ENCODE peak calls at places on chromosomes 5 and 9, in seven cellular contexts. One of them, this sample, is unnamed.

GRCh38 chr5:27855491-27855890 is 817.1 kb upstream of the CDH9 start:
- DNase-seq in endodermal cell: no peak
- DNase-seq in ascending aorta: no peak
- DNase-seq in AG10803: no peak
- DNase-seq in PC-9: no peak
- DNase-seq in tibial artery: no peak
- DNase-seq in stomach: no peak
- DNase-seq in this sample: no peak

GRCh38 chr5:62326702-62327101 is 20.7 kb downstream of the KIF2A start:
- DNase-seq in endodermal cell: no peak
- DNase-seq in ascending aorta: no peak
- DNase-seq in AG10803: no peak
- DNase-seq in PC-9: no peak
- DNase-seq in tibial artery: no peak
- DNase-seq in stomach: no peak
- DNase-seq in this sample: no peak

GRCh38 chr9:83384214-83384613 is 154.0 kb downstream of the FRMD3 start:
- DNase-seq in endodermal cell: no peak
- DNase-seq in ascending aorta: no peak
- DNase-seq in AG10803: no peak
- DNase-seq in PC-9: no peak
- DNase-seq in tibial artery: no peak
- DNase-seq in stomach: no peak
- DNase-seq in this sample: no peak

GRCh38 chr5:65142511-65143011 is 339.2 kb downstream of the ADAMTS6 start:
- DNase-seq in endodermal cell: peak; percentile 73
- DNase-seq in ascending aorta: no peak
- DNase-seq in AG10803: peak; percentile 86
- DNase-seq in PC-9: no peak
- DNase-seq in tibial artery: no peak
- DNase-seq in stomach: no peak
- DNase-seq in this sample: peak; percentile 50

GRCh38 chr5:149656576-149657182 is 73.4 kb upstream of the PPARGC1B start:
- DNase-seq in endodermal cell: peak; percentile 95
- DNase-seq in ascending aorta: peak; percentile 64
- DNase-seq in AG10803: no peak
- DNase-seq in PC-9: no peak
- DNase-seq in tibial artery: peak; percentile 58
- DNase-seq in stomach: peak; percentile 72
- DNase-seq in this sample: peak; percentile 41

GRCh38 chr5:57176350-57176857 is 2.5 kb downstream of the GPBP1 start:
- DNase-seq in endodermal cell: no peak
- DNase-seq in ascending aorta: no peak
- DNase-seq in AG10803: peak; percentile 54
- DNase-seq in PC-9: no peak
- DNase-seq in tibial artery: no peak
- DNase-seq in stomach: no peak
- DNase-seq in this sample: peak; percentile 84

GRCh38 chr5:141862936-141863543 is 15.2 kb downstream of the PCDH1 start:
- DNase-seq in endodermal cell: no peak
- DNase-seq in ascending aorta: no peak
- DNase-seq in AG10803: no peak
- DNase-seq in PC-9: no peak
- DNase-seq in tibial artery: no peak
- DNase-seq in stomach: no peak
- DNase-seq in this sample: no peak

GRCh38 chr5:134136771-134137170 is 22.3 kb downstream of the TCF7 start:
- DNase-seq in endodermal cell: peak; percentile 34
- DNase-seq in ascending aorta: peak; percentile 27
- DNase-seq in AG10803: no peak
- DNase-seq in PC-9: no peak
- DNase-seq in tibial artery: peak; percentile 34
- DNase-seq in stomach: peak; percentile 15
- DNase-seq in this sample: no peak

GRCh38 chr5:155616779-155617392 is 603.3 kb downstream of the KIF4B start:
- DNase-seq in endodermal cell: peak; percentile 94
- DNase-seq in ascending aorta: no peak
- DNase-seq in AG10803: peak; percentile 16
- DNase-seq in PC-9: no peak
- DNase-seq in tibial artery: no peak
- DNase-seq in stomach: peak; percentile 26
- DNase-seq in this sample: peak; percentile 0

GRCh38 chr5:168423478-168423877 is 62.8 kb upstream of the RARS1 start:
- DNase-seq in endodermal cell: no peak
- DNase-seq in ascending aorta: no peak
- DNase-seq in AG10803: no peak
- DNase-seq in PC-9: no peak
- DNase-seq in tibial artery: no peak
- DNase-seq in stomach: no peak
- DNase-seq in this sample: no peak

GRCh38 chr5:165502893-165503696 is 1997.7 kb downstream of the MAT2B start:
- DNase-seq in endodermal cell: no peak
- DNase-seq in ascending aorta: no peak
- DNase-seq in AG10803: no peak
- DNase-seq in PC-9: no peak
- DNase-seq in tibial artery: no peak
- DNase-seq in stomach: no peak
- DNase-seq in this sample: peak; percentile 1

GRCh38 chr9:83034587-83034986 is 28.4 kb downstream of the RASEF start:
- DNase-seq in endodermal cell: no peak
- DNase-seq in ascending aorta: no peak
- DNase-seq in AG10803: peak; percentile 10
- DNase-seq in PC-9: no peak
- DNase-seq in tibial artery: no peak
- DNase-seq in stomach: no peak
- DNase-seq in this sample: no peak

GRCh38 chr9:105138306-105138801 is 106.1 kb upstream of the SLC44A1 start:
- DNase-seq in endodermal cell: peak; percentile 87
- DNase-seq in ascending aorta: no peak
- DNase-seq in AG10803: no peak
- DNase-seq in PC-9: peak; percentile 48
- DNase-seq in tibial artery: no peak
- DNase-seq in stomach: no peak
- DNase-seq in this sample: peak; percentile 59

GRCh38 chr5:35971186-35971877 is 19.9 kb downstream of the UGT3A1 start:
- DNase-seq in endodermal cell: no peak
- DNase-seq in ascending aorta: no peak
- DNase-seq in AG10803: peak; percentile 54
- DNase-seq in PC-9: no peak
- DNase-seq in tibial artery: no peak
- DNase-seq in stomach: no peak
- DNase-seq in this sample: peak; percentile 10

GRCh38 chr5:143653766-143654282 is 158.1 kb upstream of the HMHB1 start:
- DNase-seq in endodermal cell: no peak
- DNase-seq in ascending aorta: no peak
- DNase-seq in AG10803: no peak
- DNase-seq in PC-9: no peak
- DNase-seq in tibial artery: no peak
- DNase-seq in stomach: no peak
- DNase-seq in this sample: no peak

GRCh38 chr9:95857122-95857521 is 18.4 kb upstream of the ERCC6L2 start:
- DNase-seq in endodermal cell: peak; percentile 50
- DNase-seq in ascending aorta: no peak
- DNase-seq in AG10803: peak; percentile 44
- DNase-seq in PC-9: peak; percentile 95
- DNase-seq in tibial artery: no peak
- DNase-seq in stomach: no peak
- DNase-seq in this sample: peak; percentile 74

GRCh38 chr5:73338201-73339126 is 110.1 kb downstream of the FOXD1 start:
- DNase-seq in endodermal cell: no peak
- DNase-seq in ascending aorta: no peak
- DNase-seq in AG10803: peak; percentile 77
- DNase-seq in PC-9: no peak
- DNase-seq in tibial artery: no peak
- DNase-seq in stomach: no peak
- DNase-seq in this sample: no peak

GRCh38 chr5:35438786-35439185 is 178.9 kb upstream of the SPEF2 start:
- DNase-seq in endodermal cell: no peak
- DNase-seq in ascending aorta: no peak
- DNase-seq in AG10803: no peak
- DNase-seq in PC-9: no peak
- DNase-seq in tibial artery: no peak
- DNase-seq in stomach: no peak
- DNase-seq in this sample: no peak

GRCh38 chr9:13810510-13810909 is 503.4 kb downstream of the NFIB start:
- DNase-seq in endodermal cell: no peak
- DNase-seq in ascending aorta: no peak
- DNase-seq in AG10803: no peak
- DNase-seq in PC-9: no peak
- DNase-seq in tibial artery: no peak
- DNase-seq in stomach: no peak
- DNase-seq in this sample: peak; percentile 36

GRCh38 chr9:122008559-122008958 is 84.5 kb downstream of the TTLL11 start:
- DNase-seq in endodermal cell: no peak
- DNase-seq in ascending aorta: no peak
- DNase-seq in AG10803: no peak
- DNase-seq in PC-9: no peak
- DNase-seq in tibial artery: no peak
- DNase-seq in stomach: no peak
- DNase-seq in this sample: no peak

GRCh38 chr5:179427676-179428056 is 82.4 kb upstream of the ADAMTS2 start:
- DNase-seq in endodermal cell: no peak
- DNase-seq in ascending aorta: peak; percentile 38
- DNase-seq in AG10803: no peak
- DNase-seq in PC-9: peak; percentile 26
- DNase-seq in tibial artery: peak; percentile 45
- DNase-seq in stomach: no peak
- DNase-seq in this sample: no peak

GRCh38 chr5:115432691-115433090 is 111.9 kb downstream of the FEM1C start:
- DNase-seq in endodermal cell: no peak
- DNase-seq in ascending aorta: no peak
- DNase-seq in AG10803: no peak
- DNase-seq in PC-9: peak; percentile 77
- DNase-seq in tibial artery: no peak
- DNase-seq in stomach: no peak
- DNase-seq in this sample: no peak

GRCh38 chr5:180908400-180908799 is 9.4 kb downstream of the BTNL8 start:
- DNase-seq in endodermal cell: no peak
- DNase-seq in ascending aorta: no peak
- DNase-seq in AG10803: no peak
- DNase-seq in PC-9: no peak
- DNase-seq in tibial artery: no peak
- DNase-seq in stomach: no peak
- DNase-seq in this sample: no peak
- H3K4me3 ChIP-seq in endodermal cell: no peak overlapping the region
- H3K4me3 ChIP-seq in ascending aorta: no peak overlapping the region
- H3K4me3 ChIP-seq in AG10803: no peak overlapping the region
- H3K4me3 ChIP-seq in PC-9: no peak overlapping the region
- H3K4me3 ChIP-seq in tibial artery: no peak overlapping the region
- H3K4me3 ChIP-seq in stomach: no peak overlapping the region
- H3K4me3 ChIP-seq in this sample: no peak overlapping the region

GRCh38 chr9:91777437-91777836 is 172.6 kb downstream of the ROR2 start:
- DNase-seq in endodermal cell: no peak
- DNase-seq in ascending aorta: no peak
- DNase-seq in AG10803: peak; percentile 87
- DNase-seq in PC-9: no peak
- DNase-seq in tibial artery: no peak
- DNase-seq in stomach: no peak
- DNase-seq in this sample: peak; percentile 68

GRCh38 chr9:91776409-91777365 is 173.3 kb downstream of the ROR2 start:
- DNase-seq in endodermal cell: no peak
- DNase-seq in ascending aorta: no peak
- DNase-seq in AG10803: peak; percentile 54
- DNase-seq in PC-9: no peak
- DNase-seq in tibial artery: no peak
- DNase-seq in stomach: no peak
- DNase-seq in this sample: peak; percentile 28

GRCh38 chr9:91775011-91775707 is 174.9 kb downstream of the ROR2 start:
- DNase-seq in endodermal cell: peak; percentile 92
- DNase-seq in ascending aorta: no peak
- DNase-seq in AG10803: peak; percentile 47
- DNase-seq in PC-9: no peak
- DNase-seq in tibial artery: no peak
- DNase-seq in stomach: peak; percentile 80
- DNase-seq in this sample: peak; percentile 66

GRCh38 chr9:91778031-91778430 is 172.0 kb downstream of the ROR2 start:
- DNase-seq in endodermal cell: no peak
- DNase-seq in ascending aorta: no peak
- DNase-seq in AG10803: peak; percentile 52
- DNase-seq in PC-9: no peak
- DNase-seq in tibial artery: no peak
- DNase-seq in stomach: no peak
- DNase-seq in this sample: no peak

GRCh38 chr9:91775708-91776028 is 174.4 kb downstream of the ROR2 start:
- DNase-seq in endodermal cell: no peak
- DNase-seq in ascending aorta: no peak
- DNase-seq in AG10803: no peak
- DNase-seq in PC-9: no peak
- DNase-seq in tibial artery: no peak
- DNase-seq in stomach: no peak
- DNase-seq in this sample: no peak
- TF ChIP-seq CTCF in endodermal cell: peak; percentile 4
- TF ChIP-seq CTCF in ascending aorta: no peak
- TF ChIP-seq CTCF in AG10803: no peak
- TF ChIP-seq CTCF in PC-9: peak; percentile 34
- TF ChIP-seq CTCF in tibial artery: no peak
- TF ChIP-seq CTCF in stomach: no peak
- TF ChIP-seq CTCF in this sample: no peak

GRCh38 chr5:4206127-4206526 is 610.5 kb downstream of the IRX1 start:
- DNase-seq in endodermal cell: no peak
- DNase-seq in ascending aorta: no peak
- DNase-seq in AG10803: no peak
- DNase-seq in PC-9: no peak
- DNase-seq in tibial artery: no peak
- DNase-seq in stomach: no peak
- DNase-seq in this sample: no peak

GRCh38 chr5:4207456-4207855 is 611.8 kb downstream of the IRX1 start:
- DNase-seq in endodermal cell: no peak
- DNase-seq in ascending aorta: no peak
- DNase-seq in AG10803: no peak
- DNase-seq in PC-9: no peak
- DNase-seq in tibial artery: no peak
- DNase-seq in stomach: no peak
- DNase-seq in this sample: no peak

GRCh38 chr5:4203146-4203545 is 607.5 kb downstream of the IRX1 start:
- DNase-seq in endodermal cell: no peak
- DNase-seq in ascending aorta: no peak
- DNase-seq in AG10803: no peak
- DNase-seq in PC-9: no peak
- DNase-seq in tibial artery: no peak
- DNase-seq in stomach: no peak
- DNase-seq in this sample: no peak

GRCh38 chr5:4204616-4205151 is 609.1 kb downstream of the IRX1 start:
- DNase-seq in endodermal cell: no peak
- DNase-seq in ascending aorta: no peak
- DNase-seq in AG10803: no peak
- DNase-seq in PC-9: no peak
- DNase-seq in tibial artery: no peak
- DNase-seq in stomach: no peak
- DNase-seq in this sample: no peak

GRCh38 chr5:4205408-4205807 is 609.8 kb downstream of the IRX1 start:
- DNase-seq in endodermal cell: no peak
- DNase-seq in ascending aorta: no peak
- DNase-seq in AG10803: no peak
- DNase-seq in PC-9: no peak
- DNase-seq in tibial artery: no peak
- DNase-seq in stomach: no peak
- DNase-seq in this sample: peak; percentile 4
- H3K4me3 ChIP-seq in endodermal cell: no peak overlapping the region
- H3K4me3 ChIP-seq in ascending aorta: no peak overlapping the region
- H3K4me3 ChIP-seq in AG10803: no peak overlapping the region
- H3K4me3 ChIP-seq in PC-9: no peak overlapping the region
- H3K4me3 ChIP-seq in tibial artery: no peak overlapping the region
- H3K4me3 ChIP-seq in stomach: no peak overlapping the region
- H3K4me3 ChIP-seq in this sample: no peak overlapping the region

GRCh38 chr9:127264462-127265040 is at the start of gene GARNL3:
- DNase-seq in endodermal cell: peak; percentile 55
- DNase-seq in ascending aorta: no peak
- DNase-seq in AG10803: no peak
- DNase-seq in PC-9: no peak
- DNase-seq in tibial artery: no peak
- DNase-seq in stomach: no peak
- DNase-seq in this sample: no peak
- TF ChIP-seq CTCF in endodermal cell: no peak
- TF ChIP-seq CTCF in ascending aorta: no peak
- TF ChIP-seq CTCF in AG10803: no peak
- TF ChIP-seq CTCF in PC-9: no peak
- TF ChIP-seq CTCF in tibial artery: no peak
- TF ChIP-seq CTCF in stomach: no peak
- TF ChIP-seq CTCF in this sample: no peak

This sample was measured in cardiac fibroblast.